ENCODE peak calls at places on chromosomes 5 and 9, in eight cellular contexts. Z is naive thymus-derived CD4-positive, alpha-beta T cell; T is RWPE2; W is Calu3; X is HT-29; G is HFFc6; U is retinal pigment epithelial cell; H is CD4-positive, alpha-beta memory T cell. Q is an unnamed sample.

GRCh38 chr9:90188656-90189055 is 454.0 kb downstream of the DIRAS2 start:
- DNase-seq in Z (peak), T (no peak), W (no peak), X (no peak), G (no peak), U (no peak), H (no peak), Q (no peak)

GRCh38 chr5:80754900-80755299 is 100.1 kb upstream of the DHFR start:
- DNase-seq in Z (no peak), T (no peak), W (no peak), X (no peak), G (no peak), U (no peak), H (no peak), Q (peak)

GRCh38 chr5:142358121-142358520 is 33.3 kb upstream of the SPRY4 start:
- DNase-seq in Z (no peak), T (no peak), W (no peak), X (no peak), G (no peak), U (no peak), H (no peak), Q (no peak)

GRCh38 chr5:74630387-74631087 is 10.0 kb downstream of the ENC1 start:
- DNase-seq in Z (peak), T (no peak), W (no peak), X (no peak), G (peak), U (peak), H (no peak), Q (peak)

GRCh38 chr5:75510836-75511434 is 494 bp downstream of the CERT1 start:
- DNase-seq in Z (no peak), T (no peak), W (peak), X (no peak), G (no peak), U (no peak), H (peak), Q (no peak)

GRCh38 chr5:124677376-124677998 is 69.0 kb downstream of the ZNF608 start:
- DNase-seq in Z (no peak), T (no peak), W (no peak), X (no peak), G (no peak), U (peak), H (no peak), Q (no peak)

GRCh38 chr5:112643339-112643971 is 94.2 kb upstream of the APC start:
- DNase-seq in Z (no peak), T (no peak), W (no peak), X (no peak), G (no peak), U (no peak), H (no peak), Q (no peak)

GRCh38 chr9:123353984-123354591 is 1.9 kb upstream of the CRB2 start:
- DNase-seq in Z (peak), T (no peak), W (peak), X (peak), G (peak), U (no peak), H (no peak), Q (peak)